ENCODE peak calls at places on chromosome 3, in five cellular contexts. One of them, this sample, is unnamed.

GRCh38 chr3:30518201-30518864 is 88.1 kb upstream of the TGFBR2 start:
- DNase-seq in HCT116: no peak
- DNase-seq in MM.1S: no peak
- DNase-seq in SK-N-SH: no peak
- DNase-seq in neural progenitor cell: no peak
- DNase-seq in this sample: peak

GRCh38 chr3:27147215-27147614 is 222.0 kb downstream of the NEK10 start:
- DNase-seq in MM.1S: no peak
- DNase-seq in SK-N-SH: no peak
- DNase-seq in neural progenitor cell: no peak
- DNase-seq in HCT116: no peak
- DNase-seq in this sample: peak

GRCh38 chr3:101829066-101829830 is 20.1 kb upstream of the NFKBIZ start:
- DNase-seq in neural progenitor cell: peak
- DNase-seq in SK-N-SH: no peak
- DNase-seq in MM.1S: no peak
- DNase-seq in HCT116: no peak
- DNase-seq in this sample: no peak

GRCh38 chr3:14647976-14648955 is 3.3 kb upstream of the CCDC174 start:
- DNase-seq in neural progenitor cell: no peak
- DNase-seq in HCT116: no peak
- DNase-seq in MM.1S: no peak
- DNase-seq in SK-N-SH: no peak
- DNase-seq in this sample: no peak

GRCh38 chr3:56188201-56188600 is 280.1 kb downstream of the ERC2 start:
- DNase-seq in HCT116: no peak
- DNase-seq in MM.1S: no peak
- DNase-seq in SK-N-SH: no peak
- DNase-seq in neural progenitor cell: no peak
- DNase-seq in this sample: no peak

GRCh38 chr3:82739390-82739789 is 977.9 kb upstream of the GBE1 start:
- DNase-seq in SK-N-SH: no peak
- DNase-seq in HCT116: no peak
- DNase-seq in MM.1S: no peak
- DNase-seq in neural progenitor cell: no peak
- DNase-seq in this sample: peak

GRCh38 chr3:23829242-23829934 is 23.6 kb downstream of the UBE2E1 start:
- DNase-seq in neural progenitor cell: no peak
- DNase-seq in SK-N-SH: no peak
- DNase-seq in HCT116: no peak
- DNase-seq in MM.1S: peak
- DNase-seq in this sample: no peak

GRCh38 chr3:138493804-138494606 is 59.6 kb downstream of the ESYT3 start:
- DNase-seq in HCT116: no peak
- DNase-seq in neural progenitor cell: no peak
- DNase-seq in SK-N-SH: no peak
- DNase-seq in MM.1S: no peak
- DNase-seq in this sample: peak

GRCh38 chr3:21954709-21955108 is 203.7 kb upstream of the ZNF385D start:
- DNase-seq in MM.1S: no peak
- DNase-seq in SK-N-SH: no peak
- DNase-seq in HCT116: no peak
- DNase-seq in neural progenitor cell: no peak
- DNase-seq in this sample: peak

GRCh38 chr3:118641608-118642007 is 393.0 kb downstream of the IGSF11 start:
- DNase-seq in HCT116: no peak
- DNase-seq in SK-N-SH: peak
- DNase-seq in MM.1S: no peak
- DNase-seq in neural progenitor cell: peak
- DNase-seq in this sample: no peak

GRCh38 chr3:132445812-132446211 is 28.5 kb downstream of the DNAJC13 start:
- DNase-seq in HCT116: no peak
- DNase-seq in MM.1S: peak
- DNase-seq in neural progenitor cell: no peak
- DNase-seq in SK-N-SH: no peak
- DNase-seq in this sample: peak

GRCh38 chr3:175692256-175692655 is 833.1 kb downstream of the NAALADL2 start:
- DNase-seq in SK-N-SH: no peak
- DNase-seq in MM.1S: no peak
- DNase-seq in HCT116: no peak
- DNase-seq in neural progenitor cell: no peak
- DNase-seq in this sample: no peak

GRCh38 chr3:29468150-29468549 is 187.3 kb downstream of the RBMS3 start:
- DNase-seq in SK-N-SH: no peak
- DNase-seq in HCT116: no peak
- DNase-seq in neural progenitor cell: no peak
- DNase-seq in MM.1S: no peak
- DNase-seq in this sample: no peak

GRCh38 chr3:79167651-79168416 is 600.0 kb downstream of the ROBO1 start:
- DNase-seq in SK-N-SH: no peak
- DNase-seq in HCT116: no peak
- DNase-seq in MM.1S: no peak
- DNase-seq in neural progenitor cell: no peak
- DNase-seq in this sample: peak

GRCh38 chr3:78707616-78708015 is 1060.2 kb downstream of the ROBO1 start:
- DNase-seq in neural progenitor cell: no peak
- DNase-seq in HCT116: no peak
- DNase-seq in MM.1S: no peak
- DNase-seq in SK-N-SH: no peak
- DNase-seq in this sample: no peak

GRCh38 chr3:20073683-20074082 is 33.4 kb downstream of the KAT2B start:
- DNase-seq in HCT116: no peak
- DNase-seq in MM.1S: no peak
- DNase-seq in SK-N-SH: no peak
- DNase-seq in neural progenitor cell: peak
- DNase-seq in this sample: no peak

GRCh38 chr3:194869482-194870169 is 183.9 kb downstream of the FAM43A start:
- DNase-seq in HCT116: peak
- DNase-seq in neural progenitor cell: no peak
- DNase-seq in MM.1S: no peak
- DNase-seq in SK-N-SH: no peak
- DNase-seq in this sample: peak

GRCh38 chr3:13866406-13866965 is 13.4 kb downstream of the WNT7A start:
- DNase-seq in SK-N-SH: no peak
- DNase-seq in neural progenitor cell: no peak
- DNase-seq in MM.1S: no peak
- DNase-seq in HCT116: no peak
- DNase-seq in this sample: no peak

GRCh38 chr3:158330820-158331219 is 220.9 kb downstream of the RSRC1 start:
- DNase-seq in HCT116: no peak
- DNase-seq in SK-N-SH: no peak
- DNase-seq in neural progenitor cell: no peak
- DNase-seq in MM.1S: no peak
- DNase-seq in this sample: no peak

GRCh38 chr3:51819709-51820406 is 40.8 kb upstream of the IQCF6 start:
- DNase-seq in MM.1S: no peak
- DNase-seq in SK-N-SH: no peak
- DNase-seq in HCT116: peak
- DNase-seq in neural progenitor cell: peak
- DNase-seq in this sample: peak

GRCh38 chr3:118128886-118129285 is 905.8 kb downstream of the IGSF11 start:
- DNase-seq in SK-N-SH: no peak
- DNase-seq in HCT116: no peak
- DNase-seq in MM.1S: no peak
- DNase-seq in neural progenitor cell: no peak
- DNase-seq in this sample: peak

GRCh38 chr3:183502237-183502636 is 53.3 kb downstream of the KLHL6 start:
- DNase-seq in SK-N-SH: no peak
- DNase-seq in MM.1S: peak
- DNase-seq in neural progenitor cell: no peak
- DNase-seq in HCT116: no peak
- DNase-seq in this sample: no peak

GRCh38 chr3:8651418-8652322 is 7.1 kb upstream of the SSUH2 start:
- DNase-seq in HCT116: no peak
- DNase-seq in neural progenitor cell: no peak
- DNase-seq in SK-N-SH: peak
- DNase-seq in MM.1S: no peak
- DNase-seq in this sample: no peak

GRCh38 chr3:113746955-113747718 is at the start of gene ATP6V1A:
- DNase-seq in MM.1S: peak
- DNase-seq in SK-N-SH: peak
- DNase-seq in neural progenitor cell: peak
- DNase-seq in HCT116: no peak
- DNase-seq in this sample: peak

GRCh38 chr3:131716943-131717342 is 214.2 kb upstream of the MRPL3 start:
- DNase-seq in neural progenitor cell: no peak
- DNase-seq in HCT116: no peak
- DNase-seq in SK-N-SH: no peak
- DNase-seq in MM.1S: no peak
- DNase-seq in this sample: no peak

GRCh38 chr3:11482024-11482423 is 161.7 kb downstream of the VGLL4 start:
- DNase-seq in neural progenitor cell: no peak
- DNase-seq in SK-N-SH: no peak
- DNase-seq in HCT116: no peak
- DNase-seq in MM.1S: no peak
- DNase-seq in this sample: no peak

GRCh38 chr3:127073931-127074820 is 91.3 kb downstream of the PLXNA1 start:
- DNase-seq in SK-N-SH: peak
- DNase-seq in HCT116: no peak
- DNase-seq in neural progenitor cell: no peak
- DNase-seq in MM.1S: no peak
- DNase-seq in this sample: peak

DNA sequence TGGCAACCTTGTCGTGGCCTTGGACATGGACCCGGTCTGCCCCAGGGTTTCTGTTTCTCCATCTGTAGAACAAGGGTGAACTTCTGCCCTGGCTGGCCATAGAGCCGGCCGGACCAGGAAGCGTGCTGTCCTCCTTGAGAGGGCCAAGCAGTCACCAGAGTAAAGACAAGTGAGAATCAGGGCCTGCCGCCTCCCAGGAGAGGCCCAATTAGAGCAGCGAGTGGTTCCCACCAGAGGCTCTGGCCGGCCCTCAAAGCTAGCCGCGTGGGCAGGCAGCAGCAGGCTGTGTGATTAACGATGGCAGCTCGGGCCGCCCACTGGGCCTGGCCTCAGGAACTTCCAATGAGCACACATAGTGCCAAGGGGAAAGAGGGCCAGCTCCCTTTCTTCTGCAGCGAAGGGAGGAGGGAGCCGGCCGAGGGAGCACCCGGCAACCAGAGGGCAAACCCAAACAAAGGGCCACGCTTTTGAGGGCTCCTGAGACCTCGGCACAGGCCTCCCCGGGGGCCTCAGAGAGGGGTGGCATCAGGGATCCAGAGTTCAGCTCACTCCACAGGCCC is 29.2 kb upstream of the ELP6 start:
- DNase-seq in neural progenitor cell: no peak
- DNase-seq in HCT116: no peak
- DNase-seq in SK-N-SH: no peak
- DNase-seq in MM.1S: no peak
- DNase-seq in this sample: no peak
- TF ChIP-seq EZH2phosphoT487 in neural progenitor cell: no peak
- TF ChIP-seq EZH2phosphoT487 in HCT116: no peak
- TF ChIP-seq EZH2phosphoT487 in SK-N-SH: no peak
- TF ChIP-seq EZH2phosphoT487 in MM.1S: no peak
- TF ChIP-seq EZH2phosphoT487 in this sample: no peak

DNA sequence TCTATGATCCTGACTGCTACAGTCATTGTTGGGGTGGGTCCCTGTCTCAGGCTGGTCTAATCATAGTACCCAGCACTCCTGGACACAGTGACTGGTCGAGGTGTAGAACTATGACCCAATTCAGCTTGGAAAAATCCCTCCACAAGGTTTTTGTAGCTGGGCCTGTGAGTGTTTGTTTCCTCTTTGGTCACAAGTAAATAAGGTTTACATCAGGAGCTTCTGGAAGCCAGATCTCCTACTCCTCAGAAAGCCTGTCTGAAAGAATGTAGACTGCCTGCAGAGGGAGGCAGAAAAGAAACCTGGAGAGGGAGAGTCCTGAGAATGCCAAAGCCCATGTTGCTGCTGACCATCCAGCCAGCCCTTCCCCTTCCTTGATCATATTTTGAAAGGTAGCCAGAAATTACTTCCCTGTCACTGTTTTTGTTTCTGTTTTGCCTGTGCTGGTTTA is 123.2 kb downstream of the RAP2B start:
- DNase-seq in HCT116: no peak
- DNase-seq in MM.1S: no peak
- DNase-seq in neural progenitor cell: peak
- DNase-seq in SK-N-SH: no peak
- DNase-seq in this sample: peak
- H3K9ac ChIP-seq in HCT116: no peak
- H3K9ac ChIP-seq in MM.1S: no peak
- H3K9ac ChIP-seq in neural progenitor cell: no peak
- H3K9ac ChIP-seq in SK-N-SH: no peak
- H3K9ac ChIP-seq in this sample: no peak

DNA sequence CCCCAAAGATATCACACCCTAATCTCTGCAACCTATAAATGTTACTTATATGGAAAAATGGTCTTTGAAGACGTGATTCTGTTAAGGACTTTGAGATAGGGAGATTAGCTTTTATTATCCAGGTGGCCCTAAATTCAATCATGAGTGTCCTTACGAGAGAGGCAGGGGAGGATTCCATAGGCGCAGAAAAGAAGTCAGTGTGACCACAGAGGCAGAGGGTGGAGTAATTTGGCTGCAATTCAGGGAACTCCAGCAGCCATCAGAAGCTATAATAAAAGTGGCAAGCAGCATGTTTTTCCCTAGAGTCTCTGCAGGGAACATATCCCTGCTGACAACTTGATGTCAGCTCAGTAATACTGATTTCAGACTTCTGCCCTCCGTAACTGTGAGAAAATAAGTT is 315.2 kb upstream of the ROBO2 start:
- DNase-seq in MM.1S: no peak
- DNase-seq in neural progenitor cell: no peak
- DNase-seq in SK-N-SH: no peak
- DNase-seq in HCT116: no peak
- DNase-seq in this sample: no peak
- TF ChIP-seq CTCF in MM.1S: no peak
- TF ChIP-seq CTCF in neural progenitor cell: no peak
- TF ChIP-seq CTCF in SK-N-SH: no peak
- TF ChIP-seq CTCF in HCT116: no peak
- TF ChIP-seq CTCF in this sample: no peak

GRCh38 chr3:152260026-152260425 is 8.7 kb upstream of the MBNL1 start:
- DNase-seq in MM.1S: no peak
- DNase-seq in SK-N-SH: no peak
- DNase-seq in HCT116: no peak
- DNase-seq in neural progenitor cell: no peak
- DNase-seq in this sample: peak
- TF ChIP-seq EZH2phosphoT487 in MM.1S: no peak
- TF ChIP-seq EZH2phosphoT487 in SK-N-SH: no peak
- TF ChIP-seq EZH2phosphoT487 in HCT116: no peak
- TF ChIP-seq EZH2phosphoT487 in neural progenitor cell: no peak
- TF ChIP-seq EZH2phosphoT487 in this sample: no peak

GRCh38 chr3:17737591-17737990 is 4.8 kb downstream of the TBC1D5 start:
- DNase-seq in SK-N-SH: no peak
- DNase-seq in neural progenitor cell: no peak
- DNase-seq in MM.1S: no peak
- DNase-seq in HCT116: no peak
- DNase-seq in this sample: no peak

GRCh38 chr3:17738219-17738618 is 4.2 kb downstream of the TBC1D5 start:
- DNase-seq in SK-N-SH: no peak
- DNase-seq in HCT116: no peak
- DNase-seq in neural progenitor cell: no peak
- DNase-seq in MM.1S: no peak
- DNase-seq in this sample: no peak

GRCh38 chr3:17740703-17741102 is 1.7 kb downstream of the TBC1D5 start:
- DNase-seq in MM.1S: peak
- DNase-seq in neural progenitor cell: no peak
- DNase-seq in HCT116: no peak
- DNase-seq in SK-N-SH: peak
- DNase-seq in this sample: peak

GRCh38 chr3:17741621-17742091 is 775 bp downstream of the TBC1D5 start:
- DNase-seq in MM.1S: no peak
- DNase-seq in SK-N-SH: peak
- DNase-seq in HCT116: no peak
- DNase-seq in neural progenitor cell: no peak
- DNase-seq in this sample: no peak

GRCh38 chr3:17738921-17739320 is 3.5 kb downstream of the TBC1D5 start:
- DNase-seq in MM.1S: no peak
- DNase-seq in HCT116: no peak
- DNase-seq in neural progenitor cell: no peak
- DNase-seq in SK-N-SH: no peak
- DNase-seq in this sample: no peak
- H3K9ac ChIP-seq in MM.1S: no peak
- H3K9ac ChIP-seq in HCT116: no peak
- H3K9ac ChIP-seq in neural progenitor cell: no peak
- H3K9ac ChIP-seq in SK-N-SH: no peak
- H3K9ac ChIP-seq in this sample: no peak

This sample was measured in PC-3.